ENCODE peak calls at places on chromosomes 5 and 9, in six cellular contexts. One of them, this sample, is unnamed.

GRCh38 chr9:101880846-101881245 is 142.4 kb upstream of the GRIN3A start:
- DNase-seq in HepG2: no peak
- DNase-seq in body of pancreas: no peak
- DNase-seq in breast epithelium: no peak
- DNase-seq in HCT116: no peak
- DNase-seq in Peyer's patch: no peak
- DNase-seq in this sample: no peak

GRCh38 chr9:34252670-34253459 is 74.0 kb downstream of the UBAP1 start:
- DNase-seq in HepG2: peak
- DNase-seq in body of pancreas: peak
- DNase-seq in breast epithelium: peak
- DNase-seq in HCT116: peak
- DNase-seq in Peyer's patch: peak
- DNase-seq in this sample: peak

GRCh38 chr9:26954050-26954508 is 2.1 kb upstream of the IFT74 start:
- DNase-seq in HepG2: no peak
- DNase-seq in body of pancreas: no peak
- DNase-seq in breast epithelium: no peak
- DNase-seq in HCT116: no peak
- DNase-seq in Peyer's patch: no peak
- DNase-seq in this sample: no peak

GRCh38 chr9:137049544-137050449 is 3.8 kb upstream of the NPDC1 start:
- DNase-seq in HepG2: no peak
- DNase-seq in body of pancreas: peak
- DNase-seq in breast epithelium: no peak
- DNase-seq in HCT116: no peak
- DNase-seq in Peyer's patch: peak
- DNase-seq in this sample: peak

GRCh38 chr5:150159741-150160179 is 4.1 kb upstream of the PDGFRB start:
- DNase-seq in HepG2: no peak
- DNase-seq in body of pancreas: peak
- DNase-seq in breast epithelium: no peak
- DNase-seq in HCT116: no peak
- DNase-seq in Peyer's patch: no peak
- DNase-seq in this sample: no peak

GRCh38 chr5:133552925-133553525 is 59.3 kb downstream of the FSTL4 start:
- DNase-seq in HepG2: peak
- DNase-seq in body of pancreas: peak
- DNase-seq in breast epithelium: no peak
- DNase-seq in HCT116: peak
- DNase-seq in Peyer's patch: peak
- DNase-seq in this sample: peak

GRCh38 chr5:126445502-126446174 is 22.4 kb downstream of the GRAMD2B start:
- DNase-seq in HepG2: no peak
- DNase-seq in body of pancreas: no peak
- DNase-seq in breast epithelium: no peak
- DNase-seq in HCT116: peak
- DNase-seq in Peyer's patch: no peak
- DNase-seq in this sample: no peak

GRCh38 chr9:110443146-110443877 is 105.6 kb upstream of the TXNDC8 start:
- DNase-seq in HepG2: peak
- DNase-seq in body of pancreas: no peak
- DNase-seq in breast epithelium: no peak
- DNase-seq in HCT116: no peak
- DNase-seq in Peyer's patch: no peak
- DNase-seq in this sample: no peak

GRCh38 chr9:131657890-131658752 is 81.8 kb downstream of the RAPGEF1 start:
- DNase-seq in HepG2: peak
- DNase-seq in body of pancreas: peak
- DNase-seq in breast epithelium: no peak
- DNase-seq in HCT116: peak
- DNase-seq in Peyer's patch: no peak
- DNase-seq in this sample: peak

GRCh38 chr9:87193925-87194380 is 246.6 kb upstream of the GAS1 start:
- DNase-seq in HepG2: no peak
- DNase-seq in body of pancreas: no peak
- DNase-seq in breast epithelium: no peak
- DNase-seq in HCT116: no peak
- DNase-seq in Peyer's patch: no peak
- DNase-seq in this sample: no peak

GRCh38 chr5:150590979-150591411 is 49.5 kb upstream of the SYNPO start:
- DNase-seq in HepG2: no peak
- DNase-seq in body of pancreas: no peak
- DNase-seq in breast epithelium: no peak
- DNase-seq in HCT116: no peak
- DNase-seq in Peyer's patch: no peak
- DNase-seq in this sample: no peak

GRCh38 chr5:95689680-95690079 is 6.9 kb upstream of the SPATA9 start:
- DNase-seq in HepG2: no peak
- DNase-seq in body of pancreas: no peak
- DNase-seq in breast epithelium: no peak
- DNase-seq in HCT116: no peak
- DNase-seq in Peyer's patch: no peak
- DNase-seq in this sample: no peak

GRCh38 chr9:131120620-131121228 is 4.7 kb upstream of the NUP214 start:
- DNase-seq in HepG2: no peak
- DNase-seq in body of pancreas: no peak
- DNase-seq in breast epithelium: no peak
- DNase-seq in HCT116: no peak
- DNase-seq in Peyer's patch: no peak
- DNase-seq in this sample: no peak

GRCh38 chr5:15834596-15835245 is 334.7 kb downstream of the FBXL7 start:
- DNase-seq in HepG2: no peak
- DNase-seq in body of pancreas: no peak
- DNase-seq in breast epithelium: no peak
- DNase-seq in HCT116: no peak
- DNase-seq in Peyer's patch: no peak
- DNase-seq in this sample: no peak

GRCh38 chr9:129422843-129423700 is 197.8 kb downstream of the C9orf50 start:
- DNase-seq in HepG2: no peak
- DNase-seq in body of pancreas: no peak
- DNase-seq in breast epithelium: no peak
- DNase-seq in HCT116: no peak
- DNase-seq in Peyer's patch: no peak
- DNase-seq in this sample: no peak

GRCh38 chr5:136689563-136689962 is 324.2 kb upstream of the TRPC7 start:
- DNase-seq in HepG2: no peak
- DNase-seq in body of pancreas: no peak
- DNase-seq in breast epithelium: no peak
- DNase-seq in HCT116: no peak
- DNase-seq in Peyer's patch: no peak
- DNase-seq in this sample: no peak

GRCh38 chr5:95836544-95836943 is 14.0 kb upstream of the GLRX start:
- DNase-seq in HepG2: no peak
- DNase-seq in body of pancreas: no peak
- DNase-seq in breast epithelium: no peak
- DNase-seq in HCT116: no peak
- DNase-seq in Peyer's patch: no peak
- DNase-seq in this sample: no peak

GRCh38 chr9:12775963-12776774 is 1.3 kb downstream of the LURAP1L start:
- DNase-seq in HepG2: peak
- DNase-seq in body of pancreas: peak
- DNase-seq in breast epithelium: peak
- DNase-seq in HCT116: peak
- DNase-seq in Peyer's patch: peak
- DNase-seq in this sample: peak

GRCh38 chr5:137935694-137936093 is 46.4 kb downstream of the PKD2L2 start:
- DNase-seq in HepG2: no peak
- DNase-seq in body of pancreas: no peak
- DNase-seq in breast epithelium: no peak
- DNase-seq in HCT116: no peak
- DNase-seq in Peyer's patch: no peak
- DNase-seq in this sample: no peak

DNA sequence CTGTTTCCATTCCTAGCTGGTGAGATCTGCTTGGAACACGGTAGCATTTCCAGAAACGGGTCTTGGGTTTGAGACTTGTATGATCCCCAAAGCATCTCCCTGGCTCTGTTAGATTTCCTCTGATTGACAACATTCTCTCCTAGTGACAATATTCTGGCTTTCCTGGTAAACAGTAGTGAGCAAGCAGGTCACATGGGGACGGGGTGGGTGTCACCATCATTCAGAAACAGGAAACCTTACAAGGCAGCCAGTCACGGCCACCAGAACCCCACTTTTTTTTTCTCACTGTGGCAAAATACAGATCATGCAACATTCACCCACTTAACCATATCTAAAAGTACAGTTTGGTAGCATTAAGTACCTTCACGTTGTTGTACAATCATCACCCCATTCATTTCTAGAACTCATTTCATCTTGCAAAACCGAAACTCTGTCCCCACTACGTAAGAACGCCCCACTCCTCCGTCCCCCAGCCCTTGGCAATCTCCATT is 90.1 kb upstream of the LMX1B start:
- DNase-seq in HepG2: no peak
- DNase-seq in body of pancreas: peak
- DNase-seq in breast epithelium: no peak
- DNase-seq in HCT116: no peak
- DNase-seq in Peyer's patch: peak
- DNase-seq in this sample: no peak
- H3K4me3 ChIP-seq in HepG2: no peak
- H3K4me3 ChIP-seq in body of pancreas: no peak
- H3K4me3 ChIP-seq in breast epithelium: no peak
- H3K4me3 ChIP-seq in HCT116: no peak
- H3K4me3 ChIP-seq in Peyer's patch: no peak
- H3K4me3 ChIP-seq in this sample: no peak

GRCh38 chr9:18194316-18194715 is 279.6 kb upstream of the ADAMTSL1 start:
- DNase-seq in HepG2: no peak
- DNase-seq in body of pancreas: no peak
- DNase-seq in breast epithelium: no peak
- DNase-seq in HCT116: no peak
- DNase-seq in Peyer's patch: no peak
- DNase-seq in this sample: no peak

GRCh38 chr9:18195223-18195622 is 278.7 kb upstream of the ADAMTSL1 start:
- DNase-seq in HepG2: no peak
- DNase-seq in body of pancreas: no peak
- DNase-seq in breast epithelium: no peak
- DNase-seq in HCT116: no peak
- DNase-seq in Peyer's patch: no peak
- DNase-seq in this sample: no peak

GRCh38 chr9:18190671-18191374 is 283.1 kb upstream of the ADAMTSL1 start:
- DNase-seq in HepG2: no peak
- DNase-seq in body of pancreas: peak
- DNase-seq in breast epithelium: no peak
- DNase-seq in HCT116: no peak
- DNase-seq in Peyer's patch: no peak
- DNase-seq in this sample: no peak

GRCh38 chr9:18185196-18185595 is 288.8 kb upstream of the ADAMTSL1 start:
- DNase-seq in HepG2: no peak
- DNase-seq in body of pancreas: no peak
- DNase-seq in breast epithelium: no peak
- DNase-seq in HCT116: no peak
- DNase-seq in Peyer's patch: no peak
- DNase-seq in this sample: no peak

DNA sequence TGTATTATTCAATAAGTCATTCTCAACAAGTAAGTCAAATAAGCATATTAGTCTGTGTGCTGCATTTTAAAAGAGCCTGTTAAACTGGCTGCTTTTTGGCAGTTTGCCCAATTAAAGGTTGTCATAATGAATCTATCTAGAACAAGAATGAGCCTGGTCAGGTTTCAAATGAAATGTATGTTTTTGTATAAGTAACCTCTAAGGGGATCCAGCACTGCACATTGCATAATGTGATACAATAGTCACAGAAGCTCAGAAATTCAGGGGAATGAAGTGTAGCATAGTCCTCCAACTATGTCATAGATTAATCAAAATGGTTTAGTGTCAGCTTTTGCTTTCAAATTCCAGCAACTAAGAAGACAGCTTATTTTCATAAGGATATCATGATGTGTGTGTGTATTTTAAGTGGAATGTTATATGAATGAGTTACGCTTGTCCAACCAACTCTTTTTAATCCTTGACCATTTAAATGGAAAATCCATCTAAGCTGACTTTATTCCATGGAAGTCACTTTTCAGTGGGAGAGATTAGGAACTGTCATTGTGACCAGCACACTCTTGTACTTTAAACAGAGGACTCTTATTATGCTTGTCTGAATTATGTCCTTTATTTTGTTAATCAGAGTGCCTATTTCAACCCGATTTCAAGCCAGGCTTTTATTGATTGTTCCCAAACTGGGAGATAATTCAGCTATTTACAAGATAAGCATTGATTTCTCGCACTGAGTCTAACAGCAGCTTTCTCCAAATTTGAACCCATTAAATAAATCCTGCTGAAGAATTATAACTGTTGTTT is 283.9 kb upstream of the ADAMTSL1 start:
- DNase-seq in HepG2: no peak
- DNase-seq in body of pancreas: peak
- DNase-seq in breast epithelium: no peak
- DNase-seq in HCT116: no peak
- DNase-seq in Peyer's patch: no peak
- DNase-seq in this sample: no peak
- TF ChIP-seq POLR2A in HepG2: no peak
- TF ChIP-seq POLR2A in body of pancreas: no peak
- TF ChIP-seq POLR2A in breast epithelium: no peak
- TF ChIP-seq POLR2A in HCT116: no peak
- TF ChIP-seq POLR2A in Peyer's patch: no peak
- TF ChIP-seq POLR2A in this sample: no peak

GRCh38 chr5:147830035-147830434 is 1.4 kb downstream of the SPINK1 start:
- DNase-seq in HepG2: peak
- DNase-seq in body of pancreas: no peak
- DNase-seq in breast epithelium: no peak
- DNase-seq in HCT116: no peak
- DNase-seq in Peyer's patch: no peak
- DNase-seq in this sample: no peak
- H3K4me3 ChIP-seq in HepG2: no peak
- H3K4me3 ChIP-seq in body of pancreas: peak
- H3K4me3 ChIP-seq in breast epithelium: no peak
- H3K4me3 ChIP-seq in HCT116: no peak
- H3K4me3 ChIP-seq in Peyer's patch: no peak
- H3K4me3 ChIP-seq in this sample: no peak

DNA sequence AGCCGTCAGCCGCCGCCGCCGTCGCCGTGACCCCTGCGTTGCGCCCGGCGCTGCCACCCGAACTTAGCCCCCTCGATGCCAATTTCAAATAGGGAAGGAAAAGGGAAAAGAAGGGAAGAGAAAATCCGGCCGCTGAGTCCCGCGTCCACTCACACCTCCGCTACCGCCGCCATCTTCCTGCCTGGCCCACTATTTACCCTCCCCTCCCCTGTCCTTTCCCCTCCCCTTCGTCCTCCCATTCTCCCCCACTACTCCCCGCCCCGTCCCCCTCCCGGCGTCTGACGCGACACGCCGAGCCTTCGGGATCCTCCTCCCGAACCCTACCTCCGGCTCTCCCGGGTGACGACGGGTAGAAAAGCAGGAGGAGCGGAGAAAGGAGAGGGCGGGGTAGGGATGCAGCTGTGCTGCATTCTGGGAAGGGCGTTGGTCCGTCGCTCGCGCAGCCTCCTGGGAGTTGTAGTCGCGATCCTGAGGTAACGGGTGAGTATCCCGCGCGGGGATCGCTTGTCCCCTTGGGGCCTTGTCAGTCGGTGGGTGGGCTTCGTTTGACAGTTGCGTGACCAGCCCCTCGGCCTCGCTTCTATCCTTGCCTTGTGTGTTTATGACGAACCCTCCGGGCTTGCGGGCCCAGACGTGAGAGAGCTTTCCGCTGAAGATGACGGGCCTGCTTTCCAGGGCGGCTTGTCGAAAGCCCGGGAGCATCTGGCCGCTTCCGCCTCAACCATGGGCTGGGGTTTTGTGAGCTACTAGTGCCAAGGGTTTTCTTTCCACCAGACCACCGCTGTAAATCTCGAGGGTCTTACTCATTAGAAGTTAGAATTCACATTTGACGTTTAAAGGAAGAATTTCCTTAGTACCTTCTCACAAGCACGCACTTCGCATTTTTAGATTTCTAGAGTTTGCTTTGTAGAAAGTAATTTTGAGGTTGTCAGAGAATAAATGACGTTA is at the start of the genes CERT1 and POLK:
- DNase-seq in HepG2: peak
- DNase-seq in body of pancreas: peak
- DNase-seq in breast epithelium: peak
- DNase-seq in HCT116: peak
- DNase-seq in Peyer's patch: peak
- DNase-seq in this sample: peak
- TF ChIP-seq POLR2A in HepG2: peak
- TF ChIP-seq POLR2A in body of pancreas: peak
- TF ChIP-seq POLR2A in breast epithelium: peak
- TF ChIP-seq POLR2A in HCT116: peak
- TF ChIP-seq POLR2A in Peyer's patch: peak
- TF ChIP-seq POLR2A in this sample: peak